ENCODE peak calls at places on chromosome 21, in four cellular contexts. Z is ascending aorta, Y is psoas muscle, F is heart right ventricle. B is an unnamed sample.

GRCh38 chr21:35398366-35398982 is 349.4 kb upstream of the RUNX1 start:
- DNase-seq in Z (no peak), Y (no peak), F (no peak), B (no peak)

GRCh38 chr21:38806153-38806941 is 618 bp downstream of the ETS2 start:
- DNase-seq in Z (no peak), Y (peak; percentile 50), F (peak; percentile 32), B (peak; percentile 43)

GRCh38 chr21:39126486-39126806 is 56.8 kb downstream of the PSMG1 start:
- DNase-seq in Z (no peak), Y (no peak), F (no peak), B (no peak)

GRCh38 chr21:37799193-37800121 is 116.8 kb downstream of the KCNJ6 start:
- DNase-seq in Z (no peak), Y (no peak), F (no peak), B (no peak)

GRCh38 chr21:35478096-35479080 is 429.3 kb upstream of the RUNX1 start:
- DNase-seq in Z (no peak), Y (no peak), F (no peak), B (no peak)

GRCh38 chr21:16125274-16125673 is 395.5 kb downstream of the USP25 start:
- DNase-seq in Z (no peak), Y (no peak), F (no peak), B (no peak)

GRCh38 chr21:26842976-26843911 is 2.0 kb downstream of the ADAMTS1 start:
- DNase-seq in Z (peak; percentile 82), Y (peak; percentile 94), F (peak; percentile 95), B (no peak)

GRCh38 chr21:39057121-39057520 is 126.1 kb downstream of the PSMG1 start:
- DNase-seq in Z (no peak), Y (no peak), F (no peak), B (no peak)

GRCh38 chr21:23127973-23128372 is 2129.8 kb downstream of the NCAM2 start:
- DNase-seq in Z (no peak), Y (no peak), F (no peak), B (no peak)

GRCh38 chr21:41890355-41890754 is 11.2 kb upstream of the PRDM15 start:
- DNase-seq in Z (no peak), Y (no peak), F (no peak), B (no peak)

GRCh38 chr21:20537162-20537561 is 461.0 kb upstream of the NCAM2 start:
- DNase-seq in Z (no peak), Y (no peak), F (no peak), B (no peak)

GRCh38 chr21:37368536-37369279 is 2.1 kb downstream of the DYRK1A start:
- DNase-seq in Z (no peak), Y (no peak), F (no peak), B (peak; percentile 13)

GRCh38 chr21:23817337-23817736 is 1789.9 kb downstream of the MRPL39 start:
- DNase-seq in Z (no peak), Y (no peak), F (no peak), B (no peak)

GRCh38 chr21:27681038-27681437 is 714.1 kb upstream of the ADAMTS5 start:
- DNase-seq in Z (no peak), Y (no peak), F (no peak), B (no peak)

GRCh38 chr21:27572681-27573080 is 605.8 kb upstream of the ADAMTS5 start:
- DNase-seq in Z (no peak), Y (no peak), F (no peak), B (no peak)

GRCh38 chr21:36487641-36488307 is 7.9 kb upstream of the CLDN14 start:
- DNase-seq in Z (no peak), Y (no peak), F (no peak), B (no peak)

GRCh38 chr21:36776981-36777617 is 78.2 kb downstream of the SIM2 start:
- DNase-seq in Z (no peak), Y (no peak), F (no peak), B (no peak)

GRCh38 chr21:29721242-29721641 is 218.6 kb downstream of the GRIK1 start:
- DNase-seq in Z (no peak), Y (no peak), F (no peak), B (no peak)

GRCh38 chr21:32137266-32137665 is 141.6 kb downstream of the MIS18A start:
- DNase-seq in Z (no peak), Y (no peak), F (no peak), B (peak; percentile 1)

GRCh38 chr21:43304206-43304605 is 122.7 kb downstream of the SIK1 start:
- DNase-seq in Z (no peak), Y (no peak), F (no peak), B (no peak)

GRCh38 chr21:43302356-43302700 is 124.6 kb downstream of the SIK1 start:
- DNase-seq in Z (no peak), Y (no peak), F (no peak), B (no peak)

GRCh38 chr21:43302769-43303168 is 124.2 kb downstream of the SIK1 start:
- DNase-seq in Z (no peak), Y (peak; percentile 4), F (no peak), B (no peak)

GRCh38 chr21:43304621-43305335 is 122.2 kb downstream of the SIK1 start:
- DNase-seq in Z (no peak), Y (no peak), F (no peak), B (no peak)

DNA sequence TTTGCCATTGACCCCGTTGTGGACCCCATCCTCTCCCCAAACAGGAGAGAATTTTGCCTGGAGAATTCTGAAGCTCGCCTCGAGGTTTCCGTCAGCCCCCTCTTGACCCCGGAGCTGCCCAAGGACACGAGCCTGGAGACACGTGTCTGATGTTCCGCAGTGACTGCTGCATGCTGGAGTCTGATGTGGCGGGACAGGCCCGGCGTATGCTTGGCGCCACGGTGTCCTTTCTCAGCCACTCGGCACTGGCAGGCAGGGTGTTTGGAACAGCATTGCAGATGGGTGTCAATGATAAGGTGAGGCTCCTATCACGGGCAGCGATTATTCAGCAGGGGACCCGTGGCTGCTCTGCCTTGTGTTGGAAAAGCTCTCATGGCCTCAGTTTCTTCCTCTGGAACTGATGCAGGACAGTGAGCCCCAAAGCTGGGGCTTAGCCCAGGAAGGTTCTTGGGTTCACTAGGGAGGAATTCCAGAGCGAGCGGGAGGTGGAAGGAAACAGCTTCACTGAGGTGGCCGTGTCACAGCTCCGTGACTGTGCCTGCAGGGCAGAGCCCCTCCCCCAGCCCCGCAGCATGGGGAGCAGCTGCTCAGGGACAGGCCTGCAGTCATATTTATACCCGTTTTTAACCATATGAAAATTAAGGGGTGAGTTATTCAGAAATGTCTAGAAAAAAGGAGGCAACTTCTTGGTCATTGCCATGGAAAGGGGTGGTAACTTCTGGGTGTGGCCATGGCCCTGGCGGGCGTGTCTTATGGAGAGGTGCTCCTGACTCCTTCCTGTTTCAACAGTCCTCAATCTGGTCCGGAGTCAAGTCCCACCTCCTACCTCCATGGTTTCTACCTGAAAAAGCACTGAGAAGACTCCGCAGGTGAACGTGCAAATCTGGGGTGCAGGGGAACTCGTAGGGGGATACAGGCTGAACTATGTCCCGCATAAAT is 123.4 kb downstream of the SIK1 start:
- DNase-seq in Z (no peak), Y (peak; percentile 8), F (no peak), B (no peak)
- H3K4me3 ChIP-seq in Z (no peak overlapping the region), Y (no peak overlapping the region), F (no peak overlapping the region), B (no peak overlapping the region)

GRCh38 chr21:45766501-45766900 is 123.0 kb downstream of the PCBP3 start:
- DNase-seq in Z (no peak), Y (no peak), F (no peak), B (no peak)

GRCh38 chr21:45769239-45769758 is 125.8 kb downstream of the PCBP3 start:
- DNase-seq in Z (no peak), Y (no peak), F (no peak), B (no peak)

GRCh38 chr21:45768741-45769049 is 125.2 kb downstream of the PCBP3 start:
- DNase-seq in Z (no peak), Y (no peak), F (no peak), B (no peak)

GRCh38 chr21:45767071-45768006 is 123.8 kb downstream of the PCBP3 start:
- DNase-seq in Z (no peak), Y (no peak), F (no peak), B (peak; percentile 81)

GRCh38 chr21:45768011-45768740 is 124.7 kb downstream of the PCBP3 start:
- DNase-seq in Z (no peak), Y (no peak), F (no peak), B (no peak)
- H3K27ac ChIP-seq in Z (no peak overlapping the region), Y (no peak overlapping the region), F (no peak overlapping the region), B (no peak overlapping the region)

DNA sequence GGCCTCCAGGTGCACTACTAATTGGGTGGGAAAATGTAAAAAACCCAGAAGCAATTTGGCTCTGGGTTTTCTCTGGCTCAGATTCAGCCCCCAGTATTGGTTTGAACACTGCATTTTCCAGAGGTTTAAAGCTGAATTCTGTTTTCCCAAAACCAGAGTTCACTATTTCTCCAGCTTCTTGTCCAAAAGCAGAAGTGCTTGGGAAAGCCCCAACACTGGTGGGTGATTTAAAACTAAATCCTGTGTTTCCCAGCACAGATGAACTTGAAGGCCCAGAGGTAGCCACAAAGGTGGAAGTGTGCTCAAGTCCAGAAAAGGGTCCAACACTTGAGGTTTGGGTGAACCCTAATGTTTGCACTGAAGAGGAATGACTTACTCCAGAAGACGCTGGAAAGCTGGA is 689 bp downstream of the MCM3AP start:
- DNase-seq in Z (no peak), Y (no peak), F (no peak), B (no peak)
- H3K4me1 ChIP-seq in Z (peaks cover 19% of the 10 kb centered on the region), Y (peaks cover 51% of the 10 kb centered on the region), F (peaks cover 57% of the 10 kb centered on the region), B (peaks cover 55% of the 10 kb centered on the region)

GRCh38 chr21:33268736-33269441 is 2.7 kb downstream of the IL10RB start:
- DNase-seq in Z (no peak), Y (no peak), F (no peak), B (peak; percentile 42)
- H3K4me3 ChIP-seq in Z (no peak overlapping the region), Y (no peak overlapping the region), F (no peak overlapping the region), B (peak overlapping the region; percentile 90)